ENCODE peak calls at places on chromosomes 5 and 9, in six cellular contexts. G is heart right ventricle, A is psoas muscle, C is fibroblast of lung, L is stomach, W is K562. N is an unnamed sample. For H3K4me1, the result is how much of the 10 kb centered on the place peaks cover.

GRCh38 chr5:172454355-172455086 is at the start of gene SH3PXD2B:
- DNase-seq in C (peak), L (peak), A (peak), G (peak), W (peak), N (peak)

GRCh38 chr9:133505901-133506652 is 18.7 kb downstream of the MYMK start:
- DNase-seq in G (peak), C (peak), L (no peak), A (peak), W (peak), N (no peak)

GRCh38 chr5:93579561-93580386 is 1.2 kb downstream of the NR2F1-AS1 start:
- DNase-seq in C (peak), L (no peak), G (peak), W (no peak), A (peak), N (peak)

GRCh38 chr9:114507726-114508125 is 2.5 kb upstream of the WHRN start:
- DNase-seq in W (no peak), A (no peak), L (no peak), C (no peak), G (no peak), N (no peak)

GRCh38 chr9:136577941-136578619 is 32.2 kb upstream of the NOTCH1 start:
- DNase-seq in W (no peak), L (no peak), A (no peak), C (no peak), G (peak), N (no peak)

GRCh38 chr9:93111001-93111370 is 15.0 kb downstream of the CARD19 start:
- DNase-seq in A (no peak), G (no peak), C (no peak), L (no peak), W (no peak), N (no peak)

GRCh38 chr9:104339692-104340091 is 164.4 kb upstream of the OR13F1 start:
- DNase-seq in G (no peak), A (no peak), L (no peak), W (no peak), C (no peak), N (no peak)

GRCh38 chr9:69549310-69550202 is 122.6 kb downstream of the APBA1 start:
- DNase-seq in C (peak), L (no peak), A (no peak), G (no peak), W (peak), N (peak)

GRCh38 chr5:117230375-117230774 is 655.8 kb upstream of the SEMA6A start:
- DNase-seq in C (no peak), W (no peak), A (no peak), L (no peak), G (no peak), N (no peak)

GRCh38 chr9:134858051-134858841 is 22.4 kb upstream of the FCN2 start:
- DNase-seq in L (no peak), A (no peak), W (no peak), C (peak), G (no peak), N (no peak)

GRCh38 chr9:133982971-133983720 is 9.0 kb downstream of the VAV2 start:
- DNase-seq in C (no peak), W (no peak), A (no peak), L (no peak), G (no peak), N (no peak)

GRCh38 chr9:36328798-36329411 is 70.7 kb upstream of the GNE start:
- DNase-seq in C (peak), L (no peak), G (no peak), A (no peak), W (peak), N (peak)

GRCh38 chr5:81972496-81972791 is 621 bp downstream of the ATG10 start:
- DNase-seq in L (no peak), W (no peak), C (no peak), G (no peak), A (no peak), N (no peak)

GRCh38 chr9:95373765-95374435 is 56.4 kb upstream of the FANCC start:
- DNase-seq in L (no peak), C (no peak), W (no peak), A (no peak), G (no peak), N (no peak)

GRCh38 chr9:69432623-69433022 is 107.6 kb downstream of the ENTREP1 start:
- DNase-seq in G (no peak), C (no peak), L (no peak), W (no peak), A (no peak), N (no peak)

GRCh38 chr5:96172436-96172835 is 210.8 kb upstream of the ELL2 start:
- DNase-seq in L (no peak), G (no peak), W (no peak), A (no peak), C (peak), N (no peak)

GRCh38 chr9:18605763-18606162 is 131.8 kb downstream of the ADAMTSL1 start:
- DNase-seq in L (peak), W (no peak), C (peak), G (peak), A (peak), N (no peak)

GRCh38 chr5:123752576-123752975 is 240.6 kb downstream of the CSNK1G3 start:
- DNase-seq in A (no peak), C (peak), W (no peak), G (no peak), L (no peak), N (no peak)

GRCh38 chr5:39716532-39716971 is 291.8 kb upstream of the DAB2 start:
- DNase-seq in L (peak), G (no peak), W (peak), A (no peak), C (peak), N (peak)

GRCh38 chr5:74127377-74128338 is 501.7 kb downstream of the ARHGEF28 start:
- DNase-seq in L (no peak), A (no peak), G (no peak), W (no peak), C (peak), N (peak)

GRCh38 chr9:92719028-92719647 is 45.5 kb downstream of the BICD2 start:
- DNase-seq in L (no peak), G (no peak), C (no peak), W (no peak), A (no peak), N (no peak)

GRCh38 chr5:56354836-56355235 is 121.7 kb upstream of the ANKRD55 start:
- DNase-seq in A (no peak), L (no peak), W (no peak), G (no peak), C (no peak), N (no peak)

GRCh38 chr9:25207402-25207801 is 470.8 kb downstream of the TUSC1 start:
- DNase-seq in G (peak), L (no peak), W (no peak), A (no peak), C (no peak), N (no peak)

GRCh38 chr9:98575379-98576346 is 133.1 kb downstream of the GABBR2 start:
- DNase-seq in L (peak), A (no peak), C (peak), G (no peak), W (peak), N (no peak)

GRCh38 chr5:78509884-78510769 is 138.4 kb downstream of the LHFPL2 start:
- DNase-seq in L (peak), G (peak), C (no peak), W (peak), A (peak), N (no peak)

GRCh38 chr9:99819484-99820329 is 2.0 kb upstream of the NR4A3 start:
- DNase-seq in C (peak), G (peak), W (peak), A (peak), L (peak), N (peak)

GRCh38 chr9:99822596-99823391 is 1.1 kb downstream of the NR4A3 start:
- DNase-seq in W (peak), A (peak), L (peak), G (peak), C (peak), N (no peak)

GRCh38 chr9:99820330-99821186 is 1.1 kb upstream of the NR4A3 start:
- DNase-seq in L (peak), C (peak), A (peak), W (peak), G (peak), N (peak)

GRCh38 chr9:99822096-99822595 is 461 bp downstream of the NR4A3 start:
- DNase-seq in G (no peak), A (no peak), C (no peak), W (no peak), L (no peak), N (peak)

GRCh38 chr9:99821187-99822095 is at the start of gene NR4A3:
- DNase-seq in W (peak), C (peak), A (peak), G (peak), L (peak), N (peak)
- TF ChIP-seq CTCF in W (peak), C (peak), A (peak), G (peak), L (no peak), N (no peak)

DNA sequence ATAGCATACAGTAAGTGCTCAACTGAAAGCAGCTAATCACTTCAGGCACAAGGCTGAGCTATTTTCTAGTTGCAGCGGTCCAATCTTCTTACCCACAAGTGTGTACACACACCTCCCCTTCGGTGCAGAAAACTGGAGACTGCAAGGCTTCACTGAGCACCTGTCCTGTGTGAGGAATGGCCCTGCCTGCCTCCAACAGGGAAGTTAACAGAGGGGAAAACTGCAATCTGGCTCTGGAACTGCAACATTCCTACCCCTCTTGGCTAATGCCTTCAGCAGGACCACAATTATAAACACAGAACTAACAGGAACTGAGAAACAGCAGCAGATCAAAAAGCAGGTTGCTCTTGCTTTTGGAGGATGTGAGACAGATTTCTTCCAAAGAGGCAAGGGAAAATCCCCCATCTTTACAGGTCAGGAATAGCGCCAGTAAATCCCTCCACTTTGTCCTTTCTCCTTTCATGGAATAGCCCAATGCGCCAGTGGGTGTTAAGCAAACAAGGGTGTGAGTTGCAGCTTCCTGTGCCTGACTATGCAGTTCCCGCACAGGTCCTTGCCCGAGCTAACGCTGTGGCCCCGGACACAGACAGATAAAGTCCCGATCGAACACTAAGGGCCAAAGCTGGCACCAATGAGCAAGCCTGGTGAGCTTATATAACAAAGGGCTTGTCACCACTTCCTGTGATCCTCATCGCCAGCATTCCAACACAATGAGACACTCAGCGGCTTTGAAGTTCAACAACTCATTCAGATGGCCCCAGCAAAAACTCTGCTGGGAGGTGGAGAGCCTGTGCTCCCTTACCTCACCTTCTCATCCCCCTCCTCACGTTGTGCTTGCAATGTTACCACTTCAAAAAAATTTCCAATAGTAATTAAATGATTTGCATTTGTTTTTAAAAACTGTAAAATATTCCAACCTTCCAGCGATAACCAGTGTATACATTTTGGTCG is 21.5 kb downstream of the SHB start:
- DNase-seq in G (peak), C (peak), L (peak), W (peak), A (peak), N (peak)
- H3K4me3 ChIP-seq in G (no peak), C (no peak), L (no peak), W (no peak), A (peak), N (peak)

GRCh38 chr5:135395451-135395850 is 3.6 kb downstream of the MACROH2A1 start:
- DNase-seq in G (no peak), L (no peak), W (peak), C (no peak), A (no peak), N (no peak)
- H3K4me1 ChIP-seq in G (half or more), L (half or more), W (half or more), C (under half), A (half or more), N (under half)

GRCh38 chr5:178587793-178588611 is 2.2 kb downstream of the COL23A1 start:
- DNase-seq in L (no peak), C (no peak), A (no peak), W (no peak), G (no peak), N (no peak)

GRCh38 chr5:178590924-178591423 is 781 bp upstream of the COL23A1 start:
- DNase-seq in C (peak), W (no peak), G (no peak), A (no peak), L (no peak), N (no peak)

GRCh38 chr5:178588769-178589168 is 1.4 kb downstream of the COL23A1 start:
- DNase-seq in G (no peak), L (no peak), A (no peak), C (no peak), W (no peak), N (no peak)

GRCh38 chr5:178590141-178590923 is at the start of gene COL23A1:
- DNase-seq in C (peak), G (peak), W (peak), A (peak), L (peak), N (peak)

DNA sequence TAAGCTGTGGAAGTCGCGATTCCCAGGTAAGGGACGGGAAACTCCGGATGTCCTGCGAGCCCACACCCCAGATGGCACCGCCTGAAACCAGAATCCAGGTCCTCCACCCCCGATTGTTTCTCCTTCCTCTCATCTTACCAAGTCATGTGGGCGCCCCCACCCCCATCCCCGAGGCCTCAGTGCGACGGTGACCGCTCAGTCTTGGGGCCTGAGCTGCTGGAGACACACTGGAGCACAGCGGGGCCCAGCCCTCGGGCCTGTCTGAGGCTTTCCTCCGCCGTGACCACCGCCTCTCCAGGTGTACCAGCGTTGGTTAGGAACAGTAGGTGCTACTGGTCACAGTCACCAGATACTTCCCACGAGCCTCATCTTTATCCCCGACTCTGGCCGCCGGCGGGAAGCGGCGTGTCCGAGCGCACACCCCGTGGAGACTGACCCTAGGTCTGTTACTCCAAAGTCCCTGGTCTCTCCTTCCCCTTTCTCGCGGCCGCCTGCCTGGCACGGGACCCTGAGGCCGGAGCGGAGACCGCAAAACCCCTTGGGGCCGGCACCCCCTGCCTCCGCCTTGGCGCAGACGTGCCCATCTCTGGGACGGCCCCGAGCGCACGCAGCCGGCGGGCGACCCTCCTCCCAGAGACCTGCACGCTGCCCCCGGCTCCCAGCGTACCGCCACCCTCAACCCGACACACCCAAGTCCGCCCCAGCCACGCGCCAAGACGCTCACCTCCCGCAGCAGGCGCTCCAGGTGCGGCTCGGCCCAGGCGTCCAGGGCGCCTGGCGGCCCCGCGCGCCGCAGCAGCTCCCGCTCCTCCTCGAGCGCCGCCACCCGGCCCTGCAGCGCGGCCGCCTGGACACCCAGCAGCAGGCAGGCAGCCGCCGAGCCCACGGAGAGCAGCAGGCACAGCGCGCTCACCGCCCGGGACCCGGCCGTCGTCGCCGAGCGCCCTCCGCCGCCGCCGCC is 733 bp downstream of the COL23A1 start:
- DNase-seq in L (no peak), G (peak), C (peak), W (peak), A (no peak), N (no peak)
- TF ChIP-seq CTCF in L (no peak), G (no peak), C (peak), W (peak), A (peak), N (no peak)

N was measured in Caco-2.